ENCODE peak calls at places on chromosomes 4 and X, in six cellular contexts. X, L, Y, P, O and S are unnamed samples.

GRCh38 chr4:109589605-109590004 is 29.6 kb downstream of the MCUB start:
- DNase-seq in X (no peak), P (no peak), O (no peak), L (no peak), Y (no peak), S (no peak)

GRCh38 chrX:71923516-71923915 is 12.9 kb downstream of the NHSL2 start:
- DNase-seq in Y (no peak), X (no peak), P (no peak), L (no peak), O (no peak), S (no peak)

GRCh38 chrX:76172325-76172887 is 456 bp upstream of the PBDC1 start:
- DNase-seq in P (peak; percentile 45), X (no peak), Y (no peak), O (no peak), L (no peak), S (no peak)

GRCh38 chrX:152343306-152343705 is 107.8 kb downstream of the GABRA3 start:
- DNase-seq in P (no peak), X (no peak), L (no peak), O (no peak), Y (no peak), S (no peak)

GRCh38 chrX:70664726-70665125 is 220.1 kb downstream of the DLG3 start:
- DNase-seq in L (no peak), O (peak; percentile 12), Y (no peak), P (peak; percentile 2), X (no peak), S (no peak)

GRCh38 chrX:106481341-106481740 is 130.4 kb upstream of the RADX start:
- DNase-seq in O (peak; percentile 81), Y (peak; percentile 4), X (no peak), L (peak; percentile 4), P (peak; percentile 2), S (no peak)

GRCh38 chrX:36867143-36867542 is 141.0 kb upstream of the FAM47C start:
- DNase-seq in P (peak; percentile 1), O (peak; percentile 32), X (no peak), Y (no peak), L (no peak), S (no peak)

GRCh38 chrX:97367149-97367548 is 483.4 kb downstream of the RPA4 start:
- DNase-seq in X (no peak), Y (no peak), L (no peak), P (peak; percentile 42), O (no peak), S (no peak)

GRCh38 chrX:44162964-44163475 is 180.5 kb downstream of the EFHC2 start:
- DNase-seq in Y (no peak), O (no peak), P (peak; percentile 18), L (no peak), X (no peak), S (no peak)

GRCh38 chr4:8060632-8061031 is 98.0 kb downstream of the ABLIM2 start:
- DNase-seq in Y (no peak), L (no peak), P (no peak), X (no peak), O (no peak), S (no peak)

GRCh38 chr4:13833171-13833804 is 205.8 kb upstream of the BOD1L1 start:
- DNase-seq in O (no peak), X (no peak), Y (no peak), L (no peak), P (no peak), S (no peak)

GRCh38 chrX:19514791-19515614 is at the start of gene MAP3K15:
- DNase-seq in L (no peak), Y (no peak), P (no peak), X (peak; percentile 13), O (peak; percentile 15), S (no peak)

GRCh38 chr4:77619408-77619807 is 13.8 kb downstream of the CXCL13 start:
- DNase-seq in P (no peak), X (no peak), L (no peak), Y (no peak), O (no peak), S (no peak)

GRCh38 chr4:137755033-137755471 is 222.8 kb upstream of the PCDH18 start:
- DNase-seq in X (no peak), Y (no peak), O (no peak), L (no peak), P (peak; percentile 62), S (no peak)

GRCh38 chr4:141027421-141027820 is 105.8 kb downstream of the RNF150 start:
- DNase-seq in O (no peak), X (no peak), Y (no peak), P (peak; percentile 47), L (no peak), S (no peak)

GRCh38 chr4:4490041-4490440 is 51.8 kb downstream of the STX18 start:
- DNase-seq in L (no peak), P (no peak), Y (no peak), O (no peak), X (no peak), S (no peak)

GRCh38 chr4:85756938-85757337 is 282.0 kb downstream of the ARHGAP24 start:
- DNase-seq in Y (no peak), L (peak; percentile 14), O (peak; percentile 37), P (no peak), X (no peak), S (no peak)

GRCh38 chr4:825969-826330 is at the start of gene CPLX1:
- DNase-seq in O (peak; percentile 36), L (no peak), P (no peak), Y (no peak), X (no peak), S (no peak)

GRCh38 chr4:36281384-36282106 is at the start of gene DTHD1:
- DNase-seq in O (no peak), P (no peak), L (no peak), X (no peak), Y (no peak), S (no peak)

GRCh38 chrX:110509778-110510510 is 151.3 kb downstream of the RTL9 start:
- DNase-seq in Y (no peak), O (no peak), P (peak; percentile 14), L (no peak), X (no peak), S (no peak)

GRCh38 chr4:19736968-19737756 is 514.5 kb upstream of the SLIT2 start:
- DNase-seq in L (no peak), P (peak; percentile 6), Y (no peak), X (no peak), O (no peak), S (no peak)

DNA sequence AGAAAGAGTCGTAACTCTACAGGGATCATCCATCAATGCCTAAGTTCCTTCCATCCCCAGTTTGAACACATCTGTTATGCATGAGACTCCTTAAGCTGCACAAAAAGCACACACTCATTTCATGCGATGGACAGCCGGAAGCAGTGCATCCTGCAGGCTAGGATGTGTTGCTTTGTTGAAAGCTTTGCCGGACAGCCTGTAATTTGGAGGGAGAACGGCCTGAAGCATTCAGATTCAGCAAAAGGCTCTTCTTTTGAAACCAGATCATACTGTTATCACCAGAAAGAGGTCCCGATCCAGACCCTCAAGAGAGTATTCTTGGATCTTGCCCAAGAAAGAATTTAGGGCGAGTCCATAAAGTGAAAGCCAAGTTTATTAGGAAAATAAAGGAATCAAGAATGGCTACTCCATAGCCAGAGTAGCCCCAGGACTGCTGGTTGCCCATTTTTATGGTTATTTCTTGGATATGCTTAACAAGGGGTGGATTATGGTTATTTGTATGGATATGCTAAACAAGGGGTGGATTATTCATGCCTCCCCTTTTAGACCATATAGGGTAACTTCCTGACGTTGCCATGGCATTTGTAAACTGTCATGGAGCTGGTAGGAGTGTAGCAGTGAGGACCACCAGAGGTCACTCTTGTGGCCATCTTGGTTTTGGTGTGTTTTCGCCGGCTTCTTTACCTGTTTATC is 48.1 kb upstream of the DHRSX start:
- DNase-seq in X (no peak), Y (no peak), L (no peak), P (no peak), O (no peak), S (no peak)
- TF ChIP-seq CTCF in X (no peak), Y (no peak), L (peak; percentile 4), P (no peak), O (no peak), S (peak; percentile 33)

GRCh38 chrX:93169771-93170170 is 503.6 kb downstream of the NAP1L3 start:
- DNase-seq in P (no peak), L (no peak), O (no peak), X (no peak), Y (no peak), S (no peak)
- TF ChIP-seq CTCF in P (no peak), L (no peak), O (no peak), X (no peak), Y (no peak), S (no peak)

GRCh38 chr4:167020410-167020809 is 213.9 kb downstream of the SPOCK3 start:
- DNase-seq in L (no peak), Y (no peak), O (no peak), P (no peak), X (no peak), S (no peak)
- TF ChIP-seq CTCF in L (peak; percentile 33), Y (no peak), O (no peak), P (no peak), X (no peak), S (peak; percentile 50)

GRCh38 chr4:23333946-23334878 is 555.6 kb downstream of the PPARGC1A start:
- DNase-seq in X (no peak), P (peak; percentile 100), L (peak; percentile 66), Y (peak; percentile 1), O (peak; percentile 40), S (no peak)
- TF ChIP-seq CTCF in X (no peak), P (no peak), L (peak; percentile 63), Y (peak; percentile 13), O (no peak), S (peak; percentile 53)